ENCODE peak calls at places on chromosomes 5 and 9, in ten cellular contexts. D, M, F, V, Y, C, A, Q, P and B are unnamed samples.

GRCh38 chr5:38329132-38329715 is 70.9 kb downstream of the EGFLAM start:
- DNase-seq in Y (no peak), Q (no peak), C (no peak), A (no peak), P (peak; percentile 62), M (no peak), D (no peak), V (no peak), F (no peak), B (peak; percentile 7)

GRCh38 chr9:79154806-79155205 is 417.0 kb upstream of the TLE4 start:
- DNase-seq in C (no peak), A (no peak), Y (no peak), F (no peak), M (no peak), D (no peak), Q (no peak), P (no peak), V (no peak), B (no peak)

GRCh38 chr5:164504141-164504772 is 998.8 kb downstream of the MAT2B start:
- DNase-seq in F (no peak), V (no peak), M (no peak), P (peak; percentile 42), C (no peak), Q (peak; percentile 38), A (peak; percentile 9), D (no peak), Y (peak; percentile 23), B (peak; percentile 12)

GRCh38 chr5:38670066-38670465 is 113.6 kb upstream of the LIFR start:
- DNase-seq in F (no peak), Y (no peak), A (no peak), D (no peak), Q (no peak), P (no peak), M (no peak), V (no peak), C (no peak), B (no peak)

GRCh38 chr9:128631636-128632035 is 25.0 kb downstream of the DYNC2I2 start:
- DNase-seq in P (no peak), F (no peak), D (peak; percentile 4), Q (no peak), Y (no peak), M (no peak), V (no peak), C (no peak), A (no peak), B (no peak)

GRCh38 chr5:116577064-116577788 is 2.6 kb upstream of the SEMA6A start:
- DNase-seq in Q (no peak), P (no peak), C (no peak), Y (no peak), A (no peak), V (no peak), F (no peak), D (no peak), M (no peak), B (no peak)

GRCh38 chr5:177389368-177390169 is 5.3 kb downstream of the SLC34A1 start:
- DNase-seq in P (peak; percentile 89), A (no peak), D (peak; percentile 64), M (no peak), Q (no peak), Y (no peak), F (no peak), V (no peak), C (peak; percentile 42), B (peak; percentile 75)

GRCh38 chr5:102835715-102836114 is 80.6 kb downstream of the PAM start:
- DNase-seq in P (no peak), Q (no peak), V (no peak), M (no peak), D (no peak), F (no peak), C (no peak), Y (no peak), A (no peak), B (no peak)

GRCh38 chr9:33159760-33160127 is 7.4 kb downstream of the B4GALT1 start:
- DNase-seq in V (no peak), D (peak; percentile 85), F (no peak), P (no peak), Q (peak; percentile 54), Y (peak; percentile 39), A (no peak), C (peak; percentile 54), M (peak; percentile 77), B (peak; percentile 47)

GRCh38 chr5:116675628-116675910 is 100.9 kb upstream of the SEMA6A start:
- DNase-seq in P (no peak), V (no peak), C (no peak), D (no peak), Q (no peak), Y (no peak), M (no peak), A (no peak), F (no peak), B (no peak)

GRCh38 chr9:84667571-84668203 is 1.8 kb upstream of the NTRK2 start:
- DNase-seq in Y (no peak), Q (no peak), C (no peak), A (no peak), M (peak; percentile 38), V (no peak), D (no peak), F (peak; percentile 36), P (no peak), B (no peak)

GRCh38 chr5:134610715-134611114 is 21.9 kb downstream of the SAR1B start:
- DNase-seq in Y (no peak), C (no peak), D (no peak), Q (no peak), P (no peak), M (no peak), V (no peak), A (no peak), F (no peak), B (no peak)